ENCODE peak calls at places on chromosomes 1 and 21, in eight cellular contexts. R is AG08396; F is left colon; J is pons; A is NB4; V is AG08395; L is neural crest cell; Y is stimulated activated CD4-positive, alpha-beta T cell treated with anti-CD3 and anti-CD28 coated beads, Interleukin-2, amount 100 ng/mL, for 48 hours. G is an unnamed sample.
A peak's percentile ranks its signal among the peaks of the same experiment; 100 is the strongest.

GRCh38 chr1:19884312-19884711 is 2.1 kb downstream of the OTUD3 start:
- DNase-seq in V (no peak), F (no peak), L (no peak), J (no peak), Y (no peak), A (no peak), R (no peak), G (no peak)

GRCh38 chr1:209769171-209769904 is 13.5 kb downstream of the TRAF3IP3 start:
- DNase-seq in A (peak; percentile 93), V (peak; percentile 86), R (peak; percentile 73), J (peak; percentile 80), Y (peak; percentile 52), F (peak; percentile 58), L (no peak), G (peak; percentile 47)

GRCh38 chr21:38950388-38951094 is 144.8 kb downstream of the ETS2 start:
- DNase-seq in A (peak; percentile 60), L (no peak), F (peak; percentile 46), Y (no peak), J (no peak), V (no peak), R (no peak), G (no peak)

GRCh38 chr1:56278052-56278451 is 301.3 kb downstream of the PLPP3 start:
- DNase-seq in R (no peak), Y (no peak), J (no peak), F (no peak), A (no peak), V (no peak), L (no peak), G (no peak)

GRCh38 chr1:66489146-66489545 is 44.8 kb upstream of the SGIP1 start:
- DNase-seq in F (no peak), L (no peak), Y (no peak), J (no peak), A (no peak), R (no peak), V (peak; percentile 52), G (no peak)

GRCh38 chr1:58528518-58528917 is 18.0 kb downstream of the OMA1 start:
- DNase-seq in J (no peak), F (no peak), A (peak; percentile 15), R (peak; percentile 16), Y (no peak), V (peak; percentile 72), L (no peak), G (no peak)

GRCh38 chr1:43822040-43822439 is 111.6 kb upstream of the ARTN start:
- DNase-seq in J (no peak), V (peak; percentile 95), F (no peak), Y (no peak), L (no peak), A (no peak), R (peak; percentile 82), G (no peak)

GRCh38 chr1:223352944-223353343 is 11.0 kb downstream of the SUSD4 start:
- DNase-seq in Y (no peak), L (no peak), A (no peak), R (no peak), J (no peak), V (no peak), F (no peak), G (no peak)

G was measured in GM12891.